ENCODE peak calls at places on chromosomes 16 and 17, in eight cellular contexts. T is GM23338, J is K562, N is HepG2, D is GM12878, B is SK-N-SH, L is H1, R is endothelial cell of umbilical vein. C is an unnamed sample.
A peak's percentile ranks its signal among the peaks of the same experiment; 100 is the strongest.

GRCh38 chr16:90020260-90020837 is 1.1 kb upstream of the DBNDD1 start:
- DNase-seq in T (no peak), J (no peak), N (peak; percentile 26), D (no peak), B (no peak), L (no peak), R (no peak), C (no peak)

GRCh38 chr17:34117332-34117731 is 137.8 kb upstream of the CCL2 start:
- DNase-seq in T (no peak), J (no peak), N (no peak), D (no peak), B (no peak), L (no peak), R (no peak), C (no peak)

GRCh38 chr17:15431201-15431600 is 36.2 kb downstream of the CDRT4 start:
- DNase-seq in T (no peak), J (no peak), N (no peak), D (no peak), B (no peak), L (no peak), R (no peak), C (no peak)

GRCh38 chr17:41212524-41213169 is 13.8 kb upstream of the KRTAP9-2 start:
- DNase-seq in T (no peak), J (no peak), N (no peak), D (no peak), B (no peak), L (no peak), R (no peak), C (no peak)

GRCh38 chr17:49901460-49902331 is 53.8 kb upstream of the TAC4 start:
- DNase-seq in T (peak; percentile 53), J (no peak), N (peak; percentile 65), D (no peak), B (peak; percentile 79), L (no peak), R (no peak), C (peak; percentile 13)

GRCh38 chr16:23155445-23156049 is 6.3 kb upstream of the USP31 start:
- DNase-seq in T (peak; percentile 54), J (no peak), N (no peak), D (no peak), B (no peak), L (no peak), R (no peak), C (peak; percentile 21)

GRCh38 chr17:64780096-64781012 is 118.2 kb upstream of the SMURF2 start:
- DNase-seq in T (peak; percentile 95), J (no peak), N (no peak), D (no peak), B (peak; percentile 64), L (no peak), R (peak; percentile 49), C (peak; percentile 84)

GRCh38 chr17:17170346-17170976 is 35.7 kb downstream of the PLD6 start:
- DNase-seq in T (no peak), J (no peak), N (no peak), D (no peak), B (no peak), L (no peak), R (no peak), C (no peak)

GRCh38 chr16:86531193-86531550 is 20.8 kb downstream of the FOXF1 start:
- DNase-seq in T (no peak), J (no peak), N (no peak), D (no peak), B (no peak), L (no peak), R (no peak), C (no peak)

GRCh38 chr16:66470556-66470955 is 43.5 kb downstream of the BEAN1 start:
- DNase-seq in T (no peak), J (no peak), N (no peak), D (no peak), B (no peak), L (no peak), R (no peak), C (no peak)

GRCh38 chr16:58815188-58815888 is 81.2 kb upstream of the GOT2 start:
- DNase-seq in T (no peak), J (no peak), N (no peak), D (no peak), B (no peak), L (no peak), R (no peak), C (no peak)

GRCh38 chr16:58820359-58820758 is 86.2 kb upstream of the GOT2 start:
- DNase-seq in T (no peak), J (no peak), N (no peak), D (no peak), B (no peak), L (no peak), R (no peak), C (no peak)

GRCh38 chr16:58809213-58809612 is 75.1 kb upstream of the GOT2 start:
- DNase-seq in T (no peak), J (no peak), N (no peak), D (no peak), B (no peak), L (no peak), R (no peak), C (no peak)

DNA sequence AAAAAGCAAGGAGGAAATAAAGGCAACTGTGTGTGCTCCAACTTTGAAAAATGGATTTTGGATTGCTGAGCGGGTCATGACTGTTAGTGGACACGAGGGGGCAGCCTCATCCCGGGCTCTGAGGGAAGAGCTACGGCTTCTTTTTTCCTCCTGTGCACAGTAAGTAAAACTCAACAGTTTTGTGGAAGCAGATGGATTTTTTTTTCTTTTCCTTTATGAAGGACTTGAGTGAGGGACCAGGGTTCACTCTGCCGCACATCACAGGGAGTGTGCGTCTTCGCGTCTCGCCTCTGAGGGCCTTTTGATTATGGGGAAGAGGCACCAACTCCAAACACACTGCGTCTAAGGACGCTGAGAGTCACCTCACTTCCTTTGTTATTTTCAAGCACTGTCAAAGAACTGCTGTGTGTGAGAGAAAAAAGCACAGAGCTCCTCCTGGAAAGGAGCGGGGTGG is 80.3 kb upstream of the GOT2 start:
- DNase-seq in T (peak; percentile 77), J (peak; percentile 72), N (peak; percentile 16), D (no peak), B (peak; percentile 70), L (peak; percentile 13), R (peak; percentile 63), C (peak; percentile 7)
- TF ChIP-seq POLR2AphosphoS5 in T (no peak), J (no peak), N (no peak), D (no peak), B (no peak), L (no peak), R (no peak), C (no peak)

DNA sequence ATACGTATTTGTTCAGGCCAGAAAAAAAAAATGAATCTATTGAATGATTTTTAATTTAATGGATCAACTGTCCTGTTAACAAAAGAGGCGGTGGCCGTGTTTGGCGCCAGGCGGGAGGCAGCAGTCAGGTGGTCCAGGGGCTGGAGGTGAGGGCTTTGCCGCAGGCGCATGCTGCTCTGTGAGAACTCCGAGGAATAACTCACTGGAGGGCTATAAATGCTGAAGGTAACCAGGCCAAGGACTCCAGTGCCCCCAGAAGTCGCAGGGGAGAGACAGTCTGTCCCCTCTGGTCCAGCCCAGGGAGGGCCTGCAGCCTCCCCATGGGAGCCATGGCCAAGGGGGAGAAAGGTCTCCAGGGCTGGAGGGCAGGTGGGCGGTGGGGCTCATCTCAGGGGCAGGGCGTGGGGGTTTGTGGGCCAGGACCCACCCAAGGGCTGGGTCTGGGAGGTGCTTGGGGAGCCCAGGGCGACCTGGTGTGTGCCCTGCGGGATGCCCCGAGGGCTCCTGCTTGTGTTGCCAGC is 7.1 kb upstream of the BAHCC1 start:
- DNase-seq in T (no peak), J (no peak), N (no peak), D (no peak), B (no peak), L (no peak), R (no peak), C (no peak)
- H3K4me2 ChIP-seq in T (peak overlapping the region; percentile 84), J (no peak overlapping the region), N (peak overlapping the region; percentile 92), D (no peak overlapping the region), B (no peak overlapping the region), L (peak overlapping the region; percentile 94), R (peak overlapping the region; percentile 82), C (peak overlapping the region; percentile 84)

GRCh38 chr16:667113-667779 is 686 bp upstream of the RHOT2 start:
- DNase-seq in T (no peak), J (no peak), N (no peak), D (no peak), B (no peak), L (no peak), R (no peak), C (no peak)

GRCh38 chr16:667780-668518 is at the start of gene RHOT2:
- DNase-seq in T (peak; percentile 97), J (peak; percentile 87), N (peak; percentile 77), D (peak; percentile 48), B (peak; percentile 96), L (peak; percentile 47), R (peak; percentile 86), C (no peak)

GRCh38 chr16:669666-670065 is 1.7 kb downstream of the RHOT2 start:
- DNase-seq in T (no peak), J (no peak), N (no peak), D (no peak), B (no peak), L (no peak), R (no peak), C (no peak)

GRCh38 chr16:666572-666971 is 1.4 kb upstream of the RHOT2 start:
- DNase-seq in T (no peak), J (no peak), N (no peak), D (no peak), B (no peak), L (no peak), R (no peak), C (no peak)

GRCh38 chr16:668519-669171 is 713 bp downstream of the RHOT2 start:
- DNase-seq in T (no peak), J (peak; percentile 12), N (no peak), D (no peak), B (peak; percentile 51), L (no peak), R (peak; percentile 23), C (no peak)
- TF ChIP-seq POLR2AphosphoS5 in T (no peak), J (no peak), N (no peak), D (no peak), B (no peak), L (no peak), R (no peak), C (no peak)

DNA sequence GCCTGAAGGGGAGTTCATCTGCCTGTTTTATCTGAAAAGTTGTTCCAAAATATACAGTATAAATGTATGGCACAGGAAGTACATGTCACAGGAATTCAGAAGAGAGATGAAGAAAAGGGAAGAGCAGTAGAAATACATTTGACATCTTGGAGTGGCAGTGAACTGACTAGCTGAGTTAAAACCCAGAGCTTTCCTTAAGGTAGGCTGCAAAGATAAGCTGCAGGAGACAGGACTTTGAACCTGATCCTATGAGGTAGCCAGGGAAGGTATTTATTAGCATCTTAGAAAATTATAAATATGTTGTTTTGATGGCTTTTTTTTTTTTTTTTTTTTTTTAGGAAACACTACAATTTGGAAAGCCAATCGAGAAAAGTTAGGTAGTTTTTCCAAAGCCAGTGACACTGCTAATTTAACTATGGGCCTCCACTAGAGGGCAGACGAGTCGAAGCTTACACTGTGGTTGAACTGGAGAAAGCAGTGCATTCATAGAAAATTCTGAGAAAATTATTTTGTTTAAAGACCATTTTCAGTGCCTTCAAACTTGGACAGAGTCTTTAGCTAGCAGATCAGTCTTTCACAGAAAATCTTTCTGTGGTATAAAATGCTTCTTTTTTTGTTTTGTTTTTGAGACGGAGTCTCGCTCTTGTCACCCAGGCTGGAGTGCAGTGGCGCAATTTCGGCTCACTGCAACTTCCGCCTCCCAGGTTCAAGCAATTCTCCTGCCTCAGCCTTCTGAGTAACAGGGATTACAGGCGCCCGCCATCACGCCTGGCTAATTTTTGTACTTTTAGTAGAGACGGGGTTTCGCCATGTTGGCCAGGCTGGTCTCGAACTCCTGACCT is 122.3 kb downstream of the SSH2 start:
- DNase-seq in T (peak; percentile 81), J (peak; percentile 64), N (peak; percentile 57), D (peak; percentile 31), B (peak; percentile 67), L (no peak), R (peak; percentile 67), C (peak; percentile 18)
- H3K4me2 ChIP-seq in T (no peak overlapping the region), J (no peak overlapping the region), N (no peak overlapping the region), D (no peak overlapping the region), B (peak overlapping the region; percentile 40), L (no peak overlapping the region), R (no peak overlapping the region), C (no peak overlapping the region)